ENCODE peak calls at places on chromosome 14, in four cellular contexts. One of them, this sample, is unnamed.

GRCh38 chr14:54549862-54550261 is 17.1 kb upstream of the SAMD4A start:
- DNase-seq in brain microvascular endothelial cell: no peak
- DNase-seq in cardiac muscle cell: peak; percentile 52
- DNase-seq in tibial artery: no peak
- DNase-seq in this sample: no peak

GRCh38 chr14:62691613-62692489 is 353.4 kb downstream of the KCNH5 start:
- DNase-seq in tibial artery: no peak
- DNase-seq in brain microvascular endothelial cell: peak; percentile 44
- DNase-seq in cardiac muscle cell: peak; percentile 27
- DNase-seq in this sample: peak; percentile 94

GRCh38 chr14:53010193-53010592 is 59.3 kb upstream of the FERMT2 start:
- DNase-seq in tibial artery: no peak
- DNase-seq in cardiac muscle cell: no peak
- DNase-seq in brain microvascular endothelial cell: no peak
- DNase-seq in this sample: no peak

GRCh38 chr14:105299654-105300541 is 903 bp downstream of the BRF1 start:
- DNase-seq in brain microvascular endothelial cell: no peak
- DNase-seq in tibial artery: no peak
- DNase-seq in cardiac muscle cell: no peak
- DNase-seq in this sample: no peak

GRCh38 chr14:20485900-20486299 is 16.7 kb downstream of the PNP start:
- DNase-seq in brain microvascular endothelial cell: no peak
- DNase-seq in cardiac muscle cell: no peak
- DNase-seq in tibial artery: no peak
- DNase-seq in this sample: no peak

GRCh38 chr14:26966942-26967341 is 369.1 kb upstream of the NOVA1 start:
- DNase-seq in tibial artery: peak; percentile 22
- DNase-seq in brain microvascular endothelial cell: no peak
- DNase-seq in cardiac muscle cell: no peak
- DNase-seq in this sample: peak; percentile 13

GRCh38 chr14:54627718-54628345 is 60.9 kb downstream of the SAMD4A start:
- DNase-seq in cardiac muscle cell: peak; percentile 78
- DNase-seq in brain microvascular endothelial cell: peak; percentile 81
- DNase-seq in tibial artery: peak; percentile 66
- DNase-seq in this sample: peak; percentile 78

GRCh38 chr14:66503532-66503931 is 4.4 kb upstream of the GPHN start:
- DNase-seq in cardiac muscle cell: no peak
- DNase-seq in brain microvascular endothelial cell: peak; percentile 32
- DNase-seq in tibial artery: no peak
- DNase-seq in this sample: peak; percentile 71

GRCh38 chr14:24852312-24853060 is 197.5 kb downstream of the STXBP6 start:
- DNase-seq in brain microvascular endothelial cell: no peak
- DNase-seq in tibial artery: no peak
- DNase-seq in cardiac muscle cell: no peak
- DNase-seq in this sample: no peak

GRCh38 chr14:99649643-99650042 is 4.7 kb downstream of the HHIPL1 start:
- DNase-seq in tibial artery: no peak
- DNase-seq in brain microvascular endothelial cell: no peak
- DNase-seq in cardiac muscle cell: no peak
- DNase-seq in this sample: no peak

GRCh38 chr14:55846852-55847471 is 267.0 kb downstream of the KTN1 start:
- DNase-seq in cardiac muscle cell: no peak
- DNase-seq in tibial artery: peak; percentile 82
- DNase-seq in brain microvascular endothelial cell: no peak
- DNase-seq in this sample: peak; percentile 12

GRCh38 chr14:50099335-50099734 is 17.0 kb downstream of the VCPKMT start:
- DNase-seq in tibial artery: no peak
- DNase-seq in brain microvascular endothelial cell: no peak
- DNase-seq in cardiac muscle cell: no peak
- DNase-seq in this sample: peak; percentile 5

GRCh38 chr14:86802726-86803125 is 1190.3 kb downstream of the GALC start:
- DNase-seq in tibial artery: no peak
- DNase-seq in brain microvascular endothelial cell: no peak
- DNase-seq in cardiac muscle cell: no peak
- DNase-seq in this sample: peak; percentile 5

GRCh38 chr14:104982548-104983230 is 2.9 kb upstream of the CLBA1 start:
- DNase-seq in cardiac muscle cell: no peak
- DNase-seq in brain microvascular endothelial cell: no peak
- DNase-seq in tibial artery: no peak
- DNase-seq in this sample: no peak

GRCh38 chr14:70254476-70254961 is 65.8 kb upstream of the SLC8A3 start:
- DNase-seq in tibial artery: no peak
- DNase-seq in cardiac muscle cell: peak; percentile 80
- DNase-seq in brain microvascular endothelial cell: no peak
- DNase-seq in this sample: peak; percentile 12

GRCh38 chr14:89422181-89422951 is 5.3 kb upstream of the FOXN3 start:
- DNase-seq in cardiac muscle cell: peak; percentile 26
- DNase-seq in brain microvascular endothelial cell: no peak
- DNase-seq in tibial artery: no peak
- DNase-seq in this sample: no peak

GRCh38 chr14:70188608-70189540 is at the start of gene SLC8A3:
- DNase-seq in tibial artery: no peak
- DNase-seq in brain microvascular endothelial cell: peak; percentile 31
- DNase-seq in cardiac muscle cell: peak; percentile 67
- DNase-seq in this sample: peak; percentile 32

GRCh38 chr14:23078692-23079116 is 16.2 kb downstream of the ACIN1 start:
- DNase-seq in cardiac muscle cell: no peak
- DNase-seq in tibial artery: peak; percentile 94
- DNase-seq in brain microvascular endothelial cell: peak; percentile 94
- DNase-seq in this sample: peak; percentile 91

GRCh38 chr14:54314365-54315134 is 82.3 kb upstream of the CDKN3 start:
- DNase-seq in brain microvascular endothelial cell: no peak
- DNase-seq in tibial artery: no peak
- DNase-seq in cardiac muscle cell: peak; percentile 39
- DNase-seq in this sample: no peak

GRCh38 chr14:89418452-89418851 is 1.4 kb upstream of the FOXN3 start:
- DNase-seq in cardiac muscle cell: peak; percentile 6
- DNase-seq in brain microvascular endothelial cell: no peak
- DNase-seq in tibial artery: no peak
- DNase-seq in this sample: no peak

GRCh38 chr14:64612021-64612380 is 62.2 kb downstream of the PPP1R36 start:
- DNase-seq in cardiac muscle cell: peak; percentile 34
- DNase-seq in tibial artery: no peak
- DNase-seq in brain microvascular endothelial cell: peak; percentile 22
- DNase-seq in this sample: peak; percentile 61

GRCh38 chr14:84375235-84375634 is 1154.7 kb upstream of the FLRT2 start:
- DNase-seq in brain microvascular endothelial cell: no peak
- DNase-seq in cardiac muscle cell: no peak
- DNase-seq in tibial artery: no peak
- DNase-seq in this sample: peak; percentile 27

GRCh38 chr14:75044322-75044721 is 6.9 kb downstream of the MLH3 start:
- DNase-seq in brain microvascular endothelial cell: peak; percentile 44
- DNase-seq in cardiac muscle cell: no peak
- DNase-seq in tibial artery: no peak
- DNase-seq in this sample: peak; percentile 79

GRCh38 chr14:54606178-54606577 is 39.2 kb downstream of the SAMD4A start:
- DNase-seq in cardiac muscle cell: peak; percentile 90
- DNase-seq in tibial artery: no peak
- DNase-seq in brain microvascular endothelial cell: no peak
- DNase-seq in this sample: peak; percentile 47

GRCh38 chr14:60648169-60648933 is 926 bp downstream of the SIX1 start:
- DNase-seq in brain microvascular endothelial cell: no peak
- DNase-seq in tibial artery: peak; percentile 53
- DNase-seq in cardiac muscle cell: no peak
- DNase-seq in this sample: peak; percentile 38

GRCh38 chr14:74763803-74764531 is 851 bp downstream of the YLPM1 start:
- DNase-seq in brain microvascular endothelial cell: peak; percentile 14
- DNase-seq in cardiac muscle cell: peak; percentile 22
- DNase-seq in tibial artery: peak; percentile 23
- DNase-seq in this sample: no peak

GRCh38 chr14:65847065-65847847 is 434.7 kb downstream of the FUT8 start:
- DNase-seq in tibial artery: no peak
- DNase-seq in brain microvascular endothelial cell: no peak
- DNase-seq in cardiac muscle cell: no peak
- DNase-seq in this sample: no peak

GRCh38 chr14:88297306-88297705 is 25.8 kb downstream of the KCNK10 start:
- DNase-seq in brain microvascular endothelial cell: no peak
- DNase-seq in cardiac muscle cell: no peak
- DNase-seq in tibial artery: no peak
- DNase-seq in this sample: no peak

GRCh38 chr14:47948981-47949380 is 273.6 kb upstream of the MDGA2 start:
- DNase-seq in tibial artery: no peak
- DNase-seq in brain microvascular endothelial cell: no peak
- DNase-seq in cardiac muscle cell: no peak
- DNase-seq in this sample: no peak

GRCh38 chr14:76413962-76414665 is 38.2 kb downstream of the ESRRB start:
- DNase-seq in tibial artery: no peak
- DNase-seq in cardiac muscle cell: no peak
- DNase-seq in brain microvascular endothelial cell: no peak
- DNase-seq in this sample: no peak

GRCh38 chr14:85566603-85567002 is 36.7 kb downstream of the FLRT2 start:
- DNase-seq in tibial artery: no peak
- DNase-seq in brain microvascular endothelial cell: no peak
- DNase-seq in cardiac muscle cell: no peak
- DNase-seq in this sample: peak; percentile 75

GRCh38 chr14:20998674-20999366 is at the start of gene SLC39A2:
- DNase-seq in tibial artery: peak; percentile 68
- DNase-seq in cardiac muscle cell: no peak
- DNase-seq in brain microvascular endothelial cell: peak; percentile 72
- DNase-seq in this sample: peak; percentile 79

GRCh38 chr14:35932659-35933159 is 106.6 kb downstream of the BRMS1L start:
- DNase-seq in tibial artery: no peak
- DNase-seq in cardiac muscle cell: no peak
- DNase-seq in brain microvascular endothelial cell: no peak
- DNase-seq in this sample: no peak

GRCh38 chr14:79161576-79161975 is 991.4 kb downstream of the NRXN3 start:
- DNase-seq in brain microvascular endothelial cell: peak; percentile 65
- DNase-seq in cardiac muscle cell: peak; percentile 77
- DNase-seq in tibial artery: no peak
- DNase-seq in this sample: peak; percentile 49
- H3K4me3 ChIP-seq in brain microvascular endothelial cell: no peak overlapping the region
- H3K4me3 ChIP-seq in cardiac muscle cell: no peak overlapping the region
- H3K4me3 ChIP-seq in tibial artery: no peak overlapping the region
- H3K4me3 ChIP-seq in this sample: no peak overlapping the region

DNA sequence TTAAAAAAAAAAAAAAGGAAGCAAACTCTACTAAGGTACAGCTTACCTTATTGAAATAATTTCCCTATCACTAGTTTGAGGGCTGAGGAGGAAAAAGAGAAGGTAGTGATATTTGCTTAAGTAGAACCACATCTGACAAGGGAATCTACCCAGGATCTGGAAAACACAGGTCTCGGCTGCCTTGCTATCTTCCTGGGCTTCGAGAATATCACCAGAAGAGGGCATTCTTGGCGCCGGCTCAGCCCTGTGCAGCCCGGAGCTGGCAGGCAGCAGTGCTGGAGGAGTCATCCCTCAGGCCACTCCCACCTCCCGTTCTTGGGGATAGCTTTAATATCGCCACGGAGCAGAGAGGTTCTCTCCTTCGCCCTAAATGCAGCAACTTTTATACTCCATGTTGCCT is 1181.2 kb downstream of the VRK1 start:
- DNase-seq in brain microvascular endothelial cell: peak; percentile 27
- DNase-seq in tibial artery: peak; percentile 64
- DNase-seq in cardiac muscle cell: peak; percentile 68
- DNase-seq in this sample: peak; percentile 67
- TF ChIP-seq CTCF in brain microvascular endothelial cell: no peak
- TF ChIP-seq CTCF in tibial artery: peak; percentile 41
- TF ChIP-seq CTCF in cardiac muscle cell: no peak
- TF ChIP-seq CTCF in this sample: peak; percentile 41

GRCh38 chr14:81172353-81172752 is 48.4 kb downstream of the GTF2A1 start:
- DNase-seq in brain microvascular endothelial cell: no peak
- DNase-seq in cardiac muscle cell: no peak
- DNase-seq in tibial artery: no peak
- DNase-seq in this sample: no peak

GRCh38 chr14:81170829-81171195 is 49.9 kb downstream of the GTF2A1 start:
- DNase-seq in tibial artery: no peak
- DNase-seq in cardiac muscle cell: no peak
- DNase-seq in brain microvascular endothelial cell: no peak
- DNase-seq in this sample: no peak

GRCh38 chr14:81170104-81170828 is 50.5 kb downstream of the GTF2A1 start:
- DNase-seq in tibial artery: peak; percentile 95
- DNase-seq in cardiac muscle cell: peak; percentile 91
- DNase-seq in brain microvascular endothelial cell: peak; percentile 88
- DNase-seq in this sample: peak; percentile 91

GRCh38 chr14:81169711-81170103 is 51.1 kb downstream of the GTF2A1 start:
- DNase-seq in brain microvascular endothelial cell: no peak
- DNase-seq in tibial artery: peak; percentile 78
- DNase-seq in cardiac muscle cell: peak; percentile 3
- DNase-seq in this sample: no peak

GRCh38 chr14:81172881-81173280 is 47.9 kb downstream of the GTF2A1 start:
- DNase-seq in brain microvascular endothelial cell: no peak
- DNase-seq in tibial artery: no peak
- DNase-seq in cardiac muscle cell: no peak
- DNase-seq in this sample: no peak
- H3K4me3 ChIP-seq in brain microvascular endothelial cell: no peak overlapping the region
- H3K4me3 ChIP-seq in tibial artery: no peak overlapping the region
- H3K4me3 ChIP-seq in cardiac muscle cell: no peak overlapping the region
- H3K4me3 ChIP-seq in this sample: no peak overlapping the region

DNA sequence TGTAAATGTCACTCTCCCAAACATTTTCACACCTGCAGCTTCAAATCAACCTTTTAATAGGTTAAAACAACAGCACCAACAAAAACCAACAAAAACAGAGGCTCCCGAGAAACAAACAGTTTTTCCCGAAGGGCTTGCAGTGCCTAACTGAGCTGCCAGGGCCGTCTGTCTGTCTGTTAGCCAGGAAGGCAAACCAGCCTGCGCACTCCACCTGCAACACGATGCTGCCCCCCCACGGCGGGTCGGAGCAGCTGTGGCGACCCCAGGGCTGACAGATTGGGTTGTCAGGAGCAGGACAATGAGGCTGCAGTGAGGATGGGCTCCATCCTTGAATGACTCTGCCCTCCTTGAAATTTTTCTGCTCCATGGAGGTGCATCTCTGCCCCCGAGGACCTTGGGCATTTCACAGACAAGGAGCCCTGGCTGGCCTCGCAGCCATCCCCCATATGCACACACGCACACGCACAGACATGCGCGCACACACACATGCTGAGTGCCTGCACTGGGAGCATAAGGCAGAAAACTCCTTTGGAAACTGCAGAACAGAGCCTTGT is 2.6 kb downstream of the RTL1 start:
- DNase-seq in brain microvascular endothelial cell: no peak
- DNase-seq in cardiac muscle cell: peak; percentile 74
- DNase-seq in tibial artery: no peak
- DNase-seq in this sample: no peak
- TF ChIP-seq CTCF in brain microvascular endothelial cell: peak; percentile 48
- TF ChIP-seq CTCF in cardiac muscle cell: peak; percentile 21
- TF ChIP-seq CTCF in tibial artery: no peak
- TF ChIP-seq CTCF in this sample: peak; percentile 34

DNA sequence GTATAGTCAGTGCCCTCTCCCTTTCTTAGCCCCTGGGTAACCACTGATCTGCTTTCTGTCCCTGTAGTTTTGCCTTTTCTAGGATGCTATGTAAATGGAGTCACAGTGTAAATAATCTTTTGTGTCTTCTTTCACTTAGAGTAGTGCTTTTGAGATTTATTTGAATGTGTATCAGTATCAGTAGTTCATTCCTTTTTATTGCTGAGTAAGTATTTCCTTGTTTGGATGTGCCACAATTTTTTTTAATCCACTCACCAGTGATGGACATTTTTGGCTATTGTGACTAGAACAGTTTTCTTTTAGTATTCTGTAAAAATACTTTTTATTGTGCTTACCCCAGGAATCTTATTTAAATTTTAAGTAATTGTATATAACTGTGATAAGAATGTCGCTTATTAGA is 3.4 kb downstream of the MARK3 start:
- DNase-seq in tibial artery: no peak
- DNase-seq in brain microvascular endothelial cell: no peak
- DNase-seq in cardiac muscle cell: no peak
- DNase-seq in this sample: no peak
- H3K4me3 ChIP-seq in tibial artery: no peak overlapping the region
- H3K4me3 ChIP-seq in brain microvascular endothelial cell: no peak overlapping the region
- H3K4me3 ChIP-seq in cardiac muscle cell: no peak overlapping the region
- H3K4me3 ChIP-seq in this sample: no peak overlapping the region

GRCh38 chr14:38248629-38249028 is 7.3 kb downstream of the CLEC14A start:
- DNase-seq in brain microvascular endothelial cell: no peak
- DNase-seq in cardiac muscle cell: peak; percentile 3
- DNase-seq in tibial artery: no peak
- DNase-seq in this sample: no peak
- TF ChIP-seq CTCF in brain microvascular endothelial cell: peak; percentile 40
- TF ChIP-seq CTCF in cardiac muscle cell: peak; percentile 41
- TF ChIP-seq CTCF in tibial artery: no peak
- TF ChIP-seq CTCF in this sample: peak; percentile 8

This sample was measured in astrocyte of the spinal cord.